ENCODE peak calls at places on chromosomes 6 and 20, in ten cellular contexts. V, E, T, X, N, O, R, D, M and W are unnamed samples.

GRCh38 chr20:63789836-63790571 is 41.1 kb downstream of the ZBTB46 start:
- DNase-seq in V (no peak), E (no peak), T (no peak), X (no peak), N (no peak), O (no peak), R (no peak), D (no peak), M (no peak), W (no peak)

GRCh38 chr6:121823437-121823851 is 388.0 kb downstream of the GJA1 start:
- DNase-seq in V (no peak), E (no peak), T (peak), X (peak), N (no peak), O (no peak), R (no peak), D (no peak), M (peak), W (no peak)

GRCh38 chr6:84013931-84014330 is 19.6 kb upstream of the MRAP2 start:
- DNase-seq in V (no peak), E (no peak), T (no peak), X (no peak), N (no peak), O (no peak), R (no peak), D (no peak), M (no peak), W (no peak)

GRCh38 chr6:45297302-45297701 is 30.8 kb upstream of the RUNX2 start:
- DNase-seq in V (no peak), E (no peak), T (no peak), X (no peak), N (no peak), O (no peak), R (no peak), D (no peak), M (no peak), W (no peak)

GRCh38 chr6:102390541-102390940 is 997.0 kb downstream of the GRIK2 start:
- DNase-seq in V (no peak), E (no peak), T (no peak), X (no peak), N (no peak), O (no peak), R (no peak), D (no peak), M (no peak), W (no peak)

GRCh38 chr6:170344631-170345576 is 38.3 kb downstream of the FAM120B start:
- DNase-seq in V (no peak), E (no peak), T (no peak), X (peak), N (no peak), O (peak), R (no peak), D (no peak), M (peak), W (no peak)

GRCh38 chr20:58751956-58752355 is 59.4 kb downstream of the NPEPL1 start:
- DNase-seq in V (no peak), E (no peak), T (no peak), X (no peak), N (no peak), O (no peak), R (no peak), D (no peak), M (no peak), W (no peak)

GRCh38 chr6:27672113-27672799 is 199.4 kb upstream of the ZNF184 start:
- DNase-seq in V (no peak), E (no peak), T (no peak), X (peak), N (no peak), O (peak), R (no peak), D (no peak), M (no peak), W (no peak)

GRCh38 chr6:90072501-90072900 is 178.2 kb downstream of the GJA10 start:
- DNase-seq in V (no peak), E (no peak), T (no peak), X (no peak), N (no peak), O (no peak), R (no peak), D (no peak), M (no peak), W (no peak)

GRCh38 chr20:59560588-59561227 is 43.6 kb upstream of the PHACTR3 start:
- DNase-seq in V (no peak), E (no peak), T (no peak), X (peak), N (peak), O (no peak), R (no peak), D (no peak), M (peak), W (no peak)

GRCh38 chr6:155807243-155807642 is 351.6 kb upstream of the NOX3 start:
- DNase-seq in V (no peak), E (no peak), T (no peak), X (no peak), N (no peak), O (no peak), R (no peak), D (no peak), M (no peak), W (no peak)

GRCh38 chr6:132872923-132873322 is 58.6 kb downstream of the RPS12 start:
- DNase-seq in V (no peak), E (no peak), T (no peak), X (no peak), N (no peak), O (no peak), R (no peak), D (no peak), M (no peak), W (no peak)

GRCh38 chr20:37680420-37680819 is 13.4 kb upstream of the CTNNBL1 start:
- DNase-seq in V (no peak), E (no peak), T (no peak), X (peak), N (no peak), O (no peak), R (no peak), D (no peak), M (no peak), W (no peak)

GRCh38 chr6:11711644-11711993 is 67.0 kb downstream of the ADTRP start:
- DNase-seq in V (peak), E (no peak), T (no peak), X (no peak), N (no peak), O (no peak), R (no peak), D (no peak), M (no peak), W (no peak)

GRCh38 chr6:75317503-75318206 is 33.1 kb upstream of the TMEM30A start:
- DNase-seq in V (no peak), E (no peak), T (no peak), X (peak), N (no peak), O (no peak), R (no peak), D (no peak), M (peak), W (no peak)

GRCh38 chr6:146444195-146444594 is 99.4 kb upstream of the RAB32 start:
- DNase-seq in V (no peak), E (no peak), T (no peak), X (no peak), N (no peak), O (no peak), R (no peak), D (no peak), M (no peak), W (no peak)

GRCh38 chr6:54102239-54102638 is 9.0 kb upstream of the MLIP start:
- DNase-seq in V (no peak), E (no peak), T (no peak), X (no peak), N (no peak), O (no peak), R (no peak), D (no peak), M (peak), W (no peak)

GRCh38 chr6:79302341-79302740 is 67.9 kb upstream of the HMGN3 start:
- DNase-seq in V (no peak), E (no peak), T (no peak), X (no peak), N (no peak), O (no peak), R (no peak), D (no peak), M (no peak), W (no peak)

GRCh38 chr6:100186552-100186951 is 192.5 kb upstream of the MCHR2 start:
- DNase-seq in V (no peak), E (no peak), T (no peak), X (no peak), N (no peak), O (no peak), R (no peak), D (no peak), M (no peak), W (peak)

GRCh38 chr6:38058022-38058421 is 238.5 kb downstream of the ZFAND3 start:
- DNase-seq in V (peak), E (no peak), T (no peak), X (peak), N (no peak), O (peak), R (no peak), D (no peak), M (peak), W (no peak)